ENCODE peak calls at places on chromosomes 6 and 20, in four cellular contexts. One of them, this sample, is unnamed.

GRCh38 chr6:86936834-86937218 is 502 bp upstream of the HTR1E start:
- DNase-seq in OCI-LY7: no peak
- DNase-seq in NCI-H2081: no peak
- DNase-seq in AG08396: no peak
- DNase-seq in this sample: no peak

GRCh38 chr6:13395272-13396237 is 67.2 kb upstream of the TBC1D7 start:
- DNase-seq in OCI-LY7: peak
- DNase-seq in NCI-H2081: peak
- DNase-seq in AG08396: peak
- DNase-seq in this sample: peak

GRCh38 chr6:135630789-135631376 is 133.3 kb upstream of the AHI1 start:
- DNase-seq in OCI-LY7: no peak
- DNase-seq in NCI-H2081: peak
- DNase-seq in AG08396: no peak
- DNase-seq in this sample: no peak

GRCh38 chr6:24272148-24272547 is 85.7 kb downstream of the DCDC2 start:
- DNase-seq in OCI-LY7: no peak
- DNase-seq in NCI-H2081: no peak
- DNase-seq in AG08396: no peak
- DNase-seq in this sample: no peak

GRCh38 chr20:16064991-16065707 is 508.1 kb downstream of the KIF16B start:
- DNase-seq in OCI-LY7: no peak
- DNase-seq in NCI-H2081: no peak
- DNase-seq in AG08396: no peak
- DNase-seq in this sample: no peak

GRCh38 chr6:35317483-35318199 is 20.0 kb downstream of the DEF6 start:
- DNase-seq in OCI-LY7: no peak
- DNase-seq in NCI-H2081: peak
- DNase-seq in AG08396: no peak
- DNase-seq in this sample: no peak

GRCh38 chr6:4242593-4242992 is 107.2 kb upstream of the ECI2 start:
- DNase-seq in OCI-LY7: no peak
- DNase-seq in NCI-H2081: no peak
- DNase-seq in AG08396: no peak
- DNase-seq in this sample: no peak

GRCh38 chr6:125835221-125835744 is 44.5 kb downstream of the NCOA7 start:
- DNase-seq in OCI-LY7: no peak
- DNase-seq in NCI-H2081: no peak
- DNase-seq in AG08396: peak
- DNase-seq in this sample: peak

GRCh38 chr6:53623497-53623896 is 42.1 kb downstream of the KLHL31 start:
- DNase-seq in OCI-LY7: no peak
- DNase-seq in NCI-H2081: no peak
- DNase-seq in AG08396: no peak
- DNase-seq in this sample: peak

GRCh38 chr6:135215160-135215559 is 34.1 kb downstream of the MYB start:
- DNase-seq in OCI-LY7: no peak
- DNase-seq in NCI-H2081: no peak
- DNase-seq in AG08396: no peak
- DNase-seq in this sample: no peak

GRCh38 chr6:166415306-166415705 is 32.6 kb upstream of the MPC1 start:
- DNase-seq in OCI-LY7: no peak
- DNase-seq in NCI-H2081: no peak
- DNase-seq in AG08396: no peak
- DNase-seq in this sample: no peak

This sample was measured in MV-4-11.